ENCODE peak calls at places on chromosome 13, in four cellular contexts. M, P, C and A are unnamed samples.

GRCh38 chr13:81116461-81117282 is 775.7 kb upstream of the SPRY2 start:
- DNase-seq in M (no peak), P (no peak), C (no peak), A (no peak)

GRCh38 chr13:41652735-41653361 is 195.5 kb downstream of the RGCC start:
- DNase-seq in M (peak; percentile 42), P (no peak), C (peak; percentile 15), A (peak; percentile 88)

GRCh38 chr13:30864352-30865130 is 41.5 kb upstream of the MEDAG start:
- DNase-seq in M (no peak), P (no peak), C (no peak), A (peak; percentile 83)

GRCh38 chr13:73898276-73898675 is 235.9 kb downstream of the KLF12 start:
- DNase-seq in M (no peak), P (no peak), C (no peak), A (no peak)

GRCh38 chr13:48730971-48731658 is 77.4 kb downstream of the CYSLTR2 start:
- DNase-seq in M (no peak), P (no peak), C (no peak), A (peak; percentile 11)

GRCh38 chr13:45512148-45512498 is 47.4 kb downstream of the COG3 start:
- DNase-seq in M (no peak), P (no peak), C (no peak), A (peak; percentile 21)

GRCh38 chr13:42991892-42992584 is at the start of gene EPSTI1:
- DNase-seq in M (peak; percentile 64), P (peak; percentile 38), C (peak; percentile 55), A (peak; percentile 77)

GRCh38 chr13:30020726-30021312 is 170.4 kb upstream of the UBL3 start:
- DNase-seq in M (no peak), P (no peak), C (no peak), A (no peak)

GRCh38 chr13:43648733-43649132 is 138.0 kb downstream of the ENOX1 start:
- DNase-seq in M (no peak), P (no peak), C (no peak), A (no peak)

GRCh38 chr13:34942732-34943674 is 933 bp downstream of the NBEA start:
- DNase-seq in M (no peak), P (no peak), C (no peak), A (peak; percentile 19)

GRCh38 chr13:68261105-68261504 is 1031.0 kb upstream of the PCDH9 start:
- DNase-seq in M (no peak), P (no peak), C (no peak), A (no peak)

GRCh38 chr13:93226623-93227279 is at the start of gene GPC6:
- DNase-seq in M (no peak), P (no peak), C (no peak), A (no peak)

GRCh38 chr13:107211073-107211472 is 643.1 kb upstream of the ARGLU1 start:
- DNase-seq in M (peak; percentile 12), P (peak; percentile 86), C (peak; percentile 51), A (peak; percentile 92)

GRCh38 chr13:112652512-112653458 is 37.1 kb upstream of the ATP11A start:
- DNase-seq in M (no peak), P (no peak), C (no peak), A (no peak)

GRCh38 chr13:24381539-24382265 is 72.3 kb downstream of the C1QTNF9 start:
- DNase-seq in M (no peak), P (no peak), C (no peak), A (no peak)

GRCh38 chr13:40653558-40654318 is 12.7 kb downstream of the FOXO1 start:
- DNase-seq in M (no peak), P (no peak), C (peak; percentile 29), A (peak; percentile 27)

GRCh38 chr13:30481241-30481760 is 15.6 kb upstream of the HMGB1 start:
- DNase-seq in M (no peak), P (no peak), C (no peak), A (no peak)

GRCh38 chr13:39385621-39386231 is 217.3 kb downstream of the LHFPL6 start:
- DNase-seq in M (no peak), P (no peak), C (no peak), A (peak; percentile 54)

GRCh38 chr13:40352385-40352778 is 314.1 kb downstream of the FOXO1 start:
- DNase-seq in M (no peak), P (peak; percentile 54), C (no peak), A (no peak)

GRCh38 chr13:102323012-102323411 is 78.8 kb downstream of the FGF14 start:
- DNase-seq in M (no peak), P (no peak), C (no peak), A (no peak)

GRCh38 chr13:65606622-65607021 is 1623.5 kb downstream of the PCDH9 start:
- DNase-seq in M (no peak), P (no peak), C (no peak), A (no peak)

GRCh38 chr13:98959775-98960325 is 18.0 kb downstream of the DOCK9 start:
- DNase-seq in M (no peak), P (no peak), C (no peak), A (no peak)

GRCh38 chr13:111491659-111492058 is 171.2 kb downstream of the TEX29 start:
- DNase-seq in M (no peak), P (peak; percentile 15), C (no peak), A (no peak)